ENCODE peak calls at places on chromosomes 3 and 15, in four cellular contexts. I is A549, N is WTC11, K is SK-N-SH. U is an unnamed sample.

GRCh38 chr3:185824051-185824466 is 783 bp downstream of the IGF2BP2 start:
- DNase-seq in K (peak), N (peak), I (no peak), U (peak)

GRCh38 chr15:62503451-62503850 is 338.4 kb upstream of the C2CD4B start:
- DNase-seq in K (no peak), I (peak), N (no peak), U (no peak)

GRCh38 chr3:146640955-146641867 is 36.1 kb upstream of the PLSCR5 start:
- DNase-seq in K (peak), I (peak), N (no peak), U (no peak)

GRCh38 chr3:126685493-126685892 is 18.5 kb upstream of the CHCHD6 start:
- DNase-seq in N (no peak), K (no peak), I (no peak), U (no peak)

GRCh38 chr3:123899300-123899865 is 15.3 kb upstream of the MYLK start:
- DNase-seq in N (no peak), I (no peak), K (no peak), U (no peak)

GRCh38 chr3:174495928-174496327 is 363.2 kb upstream of the NAALADL2 start:
- DNase-seq in N (no peak), I (no peak), K (no peak), U (no peak)

GRCh38 chr3:195162033-195162669 is 108.8 kb downstream of the XXYLT1 start:
- DNase-seq in I (no peak), N (no peak), K (peak), U (no peak)

GRCh38 chr3:129547241-129547640 is 4.3 kb downstream of the H1-8 start:
- DNase-seq in K (no peak), I (no peak), N (no peak), U (no peak)

GRCh38 chr15:56249080-56249479 is 5.4 kb upstream of the RFX7 start:
- DNase-seq in K (peak), N (no peak), I (peak), U (no peak)

GRCh38 chr3:82587174-82587573 is 825.7 kb upstream of the GBE1 start:
- DNase-seq in K (no peak), I (no peak), N (no peak), U (no peak)

GRCh38 chr3:141367038-141367730 is 1.1 kb upstream of the ZBTB38 start:
- DNase-seq in I (peak), N (no peak), K (no peak), U (no peak)

GRCh38 chr15:84968301-84968700 is 13.4 kb upstream of the PDE8A start:
- DNase-seq in I (no peak), K (no peak), N (no peak), U (no peak)

GRCh38 chr15:74402873-74403589 is 30.7 kb downstream of the SEMA7A start:
- DNase-seq in N (no peak), I (no peak), K (no peak), U (no peak)

GRCh38 chr15:88487176-88487795 is 19.8 kb downstream of the MRPS11 start:
- DNase-seq in K (no peak), I (no peak), N (no peak), U (no peak)

GRCh38 chr3:171783086-171783485 is 27.2 kb downstream of the PLD1 start:
- DNase-seq in K (no peak), N (no peak), I (no peak), U (no peak)

GRCh38 chr3:49616061-49616460 is 58.1 kb upstream of the APEH start:
- DNase-seq in K (no peak), N (no peak), I (no peak), U (no peak)

GRCh38 chr3:5302661-5303060 is 115.2 kb downstream of the EDEM1 start:
- DNase-seq in K (no peak), I (no peak), N (no peak), U (no peak)

GRCh38 chr3:196053487-196053886 is 28.4 kb downstream of the TFRC start:
- DNase-seq in N (no peak), I (no peak), K (no peak), U (no peak)

GRCh38 chr3:87607234-87607633 is 330.9 kb upstream of the POU1F1 start:
- DNase-seq in I (no peak), N (no peak), K (no peak), U (no peak)
- TF ChIP-seq USF2 in I (no peak), N (no peak), K (no peak), U (no peak)

GRCh38 chr3:53794597-53794996 is 51.6 kb downstream of the CHDH start:
- DNase-seq in I (no peak), K (no peak), N (no peak), U (no peak)
- TF ChIP-seq USF2 in I (no peak), K (no peak), N (no peak), U (no peak)

GRCh38 chr3:160876568-160877100 is 120.6 kb downstream of the PPM1L start:
- DNase-seq in K (no peak), N (no peak), I (no peak), U (no peak)
- TF ChIP-seq USF2 in K (no peak), N (no peak), I (no peak), U (no peak)

DNA sequence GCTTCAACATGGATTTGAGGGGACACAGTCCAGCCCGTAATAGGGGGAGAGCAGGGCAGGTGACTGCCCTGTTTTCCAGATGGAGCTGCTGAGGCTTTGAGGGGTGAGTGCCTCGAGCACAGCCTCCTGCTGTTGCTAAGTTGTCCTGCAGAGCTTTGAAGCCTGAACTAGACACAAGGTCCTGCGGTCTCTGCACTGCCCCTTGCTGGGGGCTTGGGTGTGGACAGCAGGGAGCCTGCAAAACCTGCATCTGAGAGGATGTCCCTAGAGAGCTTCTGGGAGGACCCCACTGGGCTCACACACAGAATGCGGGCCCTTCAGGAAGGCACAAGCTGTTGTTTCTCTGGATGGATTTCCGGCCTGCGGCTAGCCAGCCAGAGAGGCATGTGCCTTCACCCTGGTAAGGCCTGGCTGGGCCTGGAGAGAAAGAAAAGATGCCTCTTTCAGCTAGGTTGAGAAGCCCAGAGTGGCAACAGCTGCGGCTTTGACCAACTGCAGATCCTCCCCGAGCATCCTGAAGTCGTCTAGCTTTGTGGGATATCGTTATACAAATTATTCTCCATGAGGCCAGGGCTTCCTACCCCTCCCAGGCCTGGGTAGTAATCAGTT is 226.2 kb downstream of the SLCO3A1 start:
- DNase-seq in I (no peak), K (no peak), N (no peak), U (no peak)
- TF ChIP-seq USF2 in I (no peak), K (no peak), N (no peak), U (no peak)

GRCh38 chr15:98703291-98703690 is 55.0 kb downstream of the IGF1R start:
- DNase-seq in I (no peak), N (no peak), K (no peak), U (no peak)
- TF ChIP-seq USF2 in I (no peak), N (no peak), K (no peak), U (no peak)

GRCh38 chr15:30044377-30044776 is 38.4 kb upstream of the GOLGA8J start:
- DNase-seq in I (no peak), N (no peak), K (no peak), U (no peak)

GRCh38 chr15:30046414-30046813 is 36.3 kb upstream of the GOLGA8J start:
- DNase-seq in N (no peak), I (no peak), K (peak), U (no peak)

GRCh38 chr15:30041868-30042267 is 40.9 kb upstream of the GOLGA8J start:
- DNase-seq in K (no peak), I (no peak), N (no peak), U (no peak)

GRCh38 chr15:30042556-30042955 is 40.2 kb upstream of the GOLGA8J start:
- DNase-seq in N (no peak), K (no peak), I (no peak), U (no peak)

DNA sequence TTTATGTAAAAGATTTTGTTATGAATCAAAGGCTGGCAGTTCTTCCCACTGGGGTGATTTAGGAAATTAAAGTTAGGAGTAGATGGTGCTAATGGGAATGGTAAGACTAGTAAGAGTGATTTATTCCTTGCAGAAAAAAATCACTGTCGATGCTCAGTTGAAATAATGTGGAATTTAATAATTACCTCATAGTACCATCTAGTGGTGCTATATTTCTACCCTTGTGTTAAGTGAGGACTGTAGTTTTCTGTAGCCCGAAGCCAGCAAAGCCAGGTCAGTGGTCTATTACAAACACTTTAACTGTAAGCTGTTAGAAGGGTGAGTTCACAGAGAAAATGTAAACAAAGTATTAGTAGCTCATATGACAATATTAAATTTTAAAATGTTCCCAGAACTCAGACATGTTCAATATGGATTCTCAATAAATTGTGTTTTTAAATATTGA is 39.5 kb upstream of the GOLGA8J start:
- DNase-seq in K (peak), N (no peak), I (peak), U (no peak)
- TF ChIP-seq USF2 in K (no peak), N (no peak), I (no peak), U (no peak)

DNA sequence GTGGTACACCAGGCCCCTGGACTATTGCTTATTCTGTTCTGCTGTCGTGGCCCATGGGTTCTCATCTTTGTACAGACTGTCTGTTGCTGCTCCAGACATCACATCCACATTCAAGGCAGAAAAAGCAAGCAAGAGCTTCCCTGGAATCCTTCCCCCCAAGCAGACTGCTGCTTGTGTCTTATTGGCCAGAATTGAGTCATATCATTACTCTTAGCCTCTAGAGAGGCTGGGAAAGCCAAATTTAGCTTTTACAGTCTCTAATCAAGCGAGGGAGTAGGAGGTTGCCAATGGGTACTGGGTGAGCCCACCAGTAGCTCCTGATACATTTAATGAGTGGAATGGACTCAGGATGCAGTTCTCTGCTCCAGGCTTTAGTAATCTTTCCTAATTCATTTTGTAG is 39.4 kb downstream of the RAB6B start:
- DNase-seq in I (no peak), K (no peak), N (no peak), U (no peak)
- TF ChIP-seq USF2 in I (no peak), K (no peak), N (no peak), U (no peak)

U was measured in H1.